ENCODE peak calls at places on chromosomes 4 and X, in ten cellular contexts. N is SK-N-SH, M is HCT116, E is H1, K is suprapubic skin, F is transverse colon, L is endothelial cell of umbilical vein, H is GM12892, A is GM23338, V is K562. D is an unnamed sample.
A peak's percentile ranks its signal among the peaks of the same experiment; 100 is the strongest.

GRCh38 chr4:184409911-184410692 is 64.2 kb downstream of the IRF2 start:
- DNase-seq in H (no peak), F (peak; percentile 42), M (no peak), A (no peak), L (no peak), V (no peak), E (no peak), K (no peak), N (no peak), D (no peak)

GRCh38 chr4:74962584-74962983 is 29.7 kb downstream of the PARM1 start:
- DNase-seq in F (no peak), A (no peak), L (no peak), K (no peak), M (no peak), E (no peak), N (no peak), V (no peak), H (no peak), D (no peak)

GRCh38 chrX:75276666-75277065 is 2.8 kb downstream of the UPRT start:
- DNase-seq in V (no peak), K (no peak), M (no peak), F (no peak), A (no peak), E (no peak), H (no peak), N (no peak), L (no peak), D (no peak)

GRCh38 chr4:126627255-126627654 is 1005.5 kb upstream of the INTU start:
- DNase-seq in H (no peak), E (no peak), V (no peak), K (no peak), L (peak; percentile 44), N (peak; percentile 6), A (peak; percentile 70), F (no peak), M (peak; percentile 8), D (no peak)

GRCh38 chr4:153393397-153393796 is 48.9 kb downstream of the MND1 start:
- DNase-seq in V (no peak), K (no peak), N (no peak), H (no peak), A (no peak), L (no peak), F (no peak), M (no peak), E (no peak), D (peak; percentile 66)

GRCh38 chr4:39587881-39588280 is 50.8 kb downstream of the SMIM14 start:
- DNase-seq in V (no peak), A (no peak), K (no peak), H (no peak), M (no peak), L (peak; percentile 39), F (no peak), E (peak; percentile 26), N (no peak), D (no peak)

GRCh38 chr4:13522282-13523104 is 21.8 kb downstream of the NKX3-2 start:
- DNase-seq in A (peak; percentile 81), V (no peak), L (no peak), N (peak; percentile 39), K (no peak), F (no peak), M (no peak), H (no peak), E (peak; percentile 82), D (no peak)

GRCh38 chrX:826448-826847 is 195.9 kb downstream of the SHOX start:
- DNase-seq in F (no peak), V (no peak), N (no peak), K (no peak), M (no peak), H (no peak), E (peak; percentile 32), A (no peak), L (no peak), D (no peak)

GRCh38 chr4:84235131-84235530 is 264.0 kb downstream of the NKX6-1 start:
- DNase-seq in V (no peak), M (no peak), F (no peak), E (no peak), K (no peak), N (no peak), A (peak; percentile 33), L (no peak), H (no peak), D (no peak)

GRCh38 chr4:99679204-99679603 is 21.6 kb upstream of the C4orf54 start:
- DNase-seq in A (peak; percentile 15), V (no peak), E (no peak), H (no peak), F (no peak), L (no peak), N (no peak), M (no peak), K (no peak), D (no peak)

GRCh38 chrX:135295238-135295943 is 13.9 kb upstream of the ETDC start:
- DNase-seq in A (peak; percentile 80), L (peak; percentile 35), E (peak; percentile 63), V (no peak), K (no peak), N (peak; percentile 59), H (peak; percentile 21), F (peak; percentile 19), M (no peak), D (no peak)

GRCh38 chr4:39521253-39521908 is 5.9 kb downstream of the UGDH start:
- DNase-seq in K (no peak), N (peak; percentile 61), H (no peak), L (peak; percentile 60), F (no peak), V (no peak), E (no peak), A (no peak), M (no peak), D (no peak)

DNA sequence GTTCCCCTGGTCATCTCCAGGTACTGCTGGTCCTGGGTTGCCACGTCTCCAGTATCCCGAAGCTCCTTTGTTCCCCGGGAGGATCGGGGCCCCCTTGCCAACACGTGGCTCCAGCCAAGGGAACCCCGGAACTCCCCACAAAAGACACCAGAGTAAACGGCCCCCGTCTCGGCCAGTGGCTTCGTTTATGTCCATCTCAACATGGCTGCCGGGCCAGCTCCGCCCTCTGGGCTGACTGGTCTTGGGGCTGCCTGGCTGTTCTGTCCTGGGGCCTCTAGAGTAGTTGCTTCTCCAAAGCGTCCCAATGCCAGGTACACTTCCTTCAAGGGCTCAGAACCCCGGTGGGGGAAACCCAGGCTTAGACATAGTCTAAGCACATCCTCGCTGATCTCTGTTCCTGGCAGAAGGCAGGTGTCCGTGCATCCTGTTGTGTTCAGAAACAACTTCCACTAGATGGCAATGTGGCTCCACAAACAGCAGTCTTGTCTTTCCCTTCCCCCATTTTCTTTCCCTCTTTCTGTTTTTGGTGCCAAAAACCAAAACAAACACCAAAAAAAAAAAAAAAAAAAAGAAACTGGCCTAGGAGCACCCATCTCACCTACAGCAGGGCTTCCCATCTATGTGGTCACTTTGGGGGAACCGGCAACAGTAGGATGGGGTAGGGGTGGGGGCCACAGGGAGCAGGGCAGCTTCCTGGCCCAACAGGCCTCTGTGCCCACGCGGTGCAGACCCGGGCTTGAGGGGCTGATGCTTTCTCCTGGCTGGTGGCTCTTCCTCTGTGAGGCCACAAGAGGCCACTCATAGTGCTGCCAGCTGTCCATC is 35.3 kb downstream of the NBDY start:
- DNase-seq in E (peak; percentile 53), L (peak; percentile 64), F (peak; percentile 83), M (peak; percentile 19), N (peak; percentile 79), V (peak; percentile 42), H (no peak), K (no peak), A (peak; percentile 67), D (peak; percentile 91)
- TF ChIP-seq POLR2AphosphoS5 in E (no peak), L (no peak), F (no peak), M (no peak), N (no peak), V (no peak), H (no peak), K (no peak), A (no peak), D (peak; percentile 54)

GRCh38 chrX:21978346-21978745 is 37.8 kb downstream of the SMS start:
- DNase-seq in K (no peak), M (no peak), N (no peak), H (no peak), V (no peak), A (no peak), F (no peak), E (no peak), L (no peak), D (no peak)

GRCh38 chrX:21974011-21974385 is 33.5 kb downstream of the SMS start:
- DNase-seq in A (no peak), L (no peak), V (no peak), F (no peak), K (no peak), E (no peak), H (no peak), N (no peak), M (no peak), D (no peak)

GRCh38 chrX:21973321-21974010 is 33.0 kb downstream of the SMS start:
- DNase-seq in V (no peak), N (no peak), E (no peak), K (no peak), H (no peak), L (no peak), M (no peak), A (no peak), F (no peak), D (no peak)

GRCh38 chrX:21975242-21975641 is 34.7 kb downstream of the SMS start:
- DNase-seq in N (no peak), L (no peak), A (no peak), H (no peak), V (no peak), F (no peak), M (no peak), K (no peak), E (no peak), D (no peak)

DNA sequence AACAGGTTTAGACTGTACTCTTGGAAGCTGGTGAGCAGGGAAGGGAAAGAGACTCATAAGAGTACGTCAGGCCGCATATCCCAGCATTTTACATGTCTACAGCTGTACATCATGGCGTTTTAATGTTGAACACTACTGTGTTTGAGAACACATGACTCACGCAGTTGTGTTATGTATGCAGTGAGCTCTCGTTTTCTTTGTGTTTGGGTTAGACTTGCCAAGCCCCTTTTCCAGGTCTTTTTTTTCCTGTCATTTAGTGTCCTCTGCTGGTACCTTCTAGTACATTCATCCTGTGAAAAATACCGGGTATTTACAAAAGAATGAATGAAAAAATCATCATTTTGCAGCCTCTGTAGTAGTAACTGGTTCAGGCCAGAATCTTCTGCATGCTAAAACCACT is 35.3 kb downstream of the SMS start:
- DNase-seq in N (no peak), E (no peak), K (no peak), H (no peak), M (no peak), F (no peak), L (peak; percentile 61), V (no peak), A (peak; percentile 17), D (no peak)
- TF ChIP-seq POLR2AphosphoS5 in N (no peak), E (no peak), K (no peak), H (no peak), M (no peak), F (no peak), L (no peak), V (no peak), A (no peak), D (no peak)

GRCh38 chr4:89305712-89306437 is 1.7 kb downstream of the GPRIN3 start:
- DNase-seq in E (no peak), K (no peak), M (no peak), F (no peak), N (no peak), L (peak; percentile 19), H (no peak), A (no peak), V (no peak), D (no peak)
- TF ChIP-seq POLR2AphosphoS5 in E (no peak), K (no peak), M (no peak), F (no peak), N (no peak), L (no peak), H (no peak), A (no peak), V (no peak), D (no peak)

GRCh38 chr4:147334478-147334877 is 146.4 kb upstream of the EDNRA start:
- DNase-seq in L (peak; percentile 44), K (no peak), A (no peak), V (no peak), N (no peak), M (no peak), F (no peak), H (no peak), E (no peak), D (no peak)
- TF ChIP-seq POLR2AphosphoS5 in L (no peak), K (no peak), A (no peak), V (no peak), N (no peak), M (no peak), F (no peak), H (no peak), E (no peak), D (peak; percentile 31)